ENCODE peak calls at places on chromosomes 6 and 20, in six cellular contexts. Y is T-helper 2 cell, S is neural crest cell, L is epithelial cell of esophagus, Z is stomach, B is foreskin fibroblast. P is an unnamed sample.

GRCh38 chr6:120108061-120108795 is 758.7 kb upstream of the MAN1A1 start:
- DNase-seq in L (peak), Z (no peak), Y (no peak), S (no peak), B (no peak), P (no peak)

GRCh38 chr20:18287915-18288747 is at the start of gene ZNF133:
- DNase-seq in B (peak), Y (peak), Z (peak), S (peak), L (peak), P (peak)

GRCh38 chr6:147922764-147923163 is 414.3 kb downstream of the SAMD5 start:
- DNase-seq in L (no peak), S (no peak), Y (no peak), Z (no peak), B (no peak), P (no peak)

GRCh38 chr6:19502301-19502700 is 334.9 kb upstream of the ID4 start:
- DNase-seq in Y (no peak), Z (no peak), L (no peak), B (no peak), S (no peak), P (no peak)

GRCh38 chr6:170421921-170422320 is 115.4 kb downstream of the FAM120B start:
- DNase-seq in B (no peak), L (no peak), Y (no peak), S (no peak), Z (no peak), P (no peak)

GRCh38 chr20:36591854-36592641 is 13.5 kb upstream of the RAB5IF start:
- DNase-seq in Y (peak), Z (no peak), L (peak), B (no peak), S (no peak), P (peak)

GRCh38 chr6:104698979-104699378 is 160.7 kb downstream of the HACE1 start:
- DNase-seq in S (no peak), L (no peak), Y (no peak), B (no peak), Z (no peak), P (no peak)

GRCh38 chr20:57465486-57465885 is 59.5 kb downstream of the CTCFL start:
- DNase-seq in B (no peak), L (no peak), S (no peak), Y (no peak), Z (no peak), P (no peak)

GRCh38 chr20:22763257-22763906 is 179.0 kb upstream of the FOXA2 start:
- DNase-seq in L (peak), S (no peak), Z (peak), B (no peak), Y (no peak), P (no peak)

GRCh38 chr20:8330785-8331699 is 199.0 kb downstream of the PLCB1 start:
- DNase-seq in Z (no peak), Y (no peak), B (no peak), L (no peak), S (no peak), P (no peak)

GRCh38 chr6:166955121-166955864 is 1.1 kb downstream of the RNASET2 start:
- DNase-seq in L (no peak), Y (peak), S (no peak), Z (peak), B (no peak), P (peak)

GRCh38 chr20:63748356-63749270 is 9.0 kb downstream of the SLC2A4RG start:
- DNase-seq in B (no peak), Z (no peak), L (no peak), Y (no peak), S (no peak), P (no peak)

GRCh38 chr6:91276315-91276714 is 689.4 kb upstream of the MAP3K7 start:
- DNase-seq in L (peak), B (no peak), Y (no peak), S (no peak), Z (no peak), P (peak)

GRCh38 chr6:15663057-15663638 is 320 bp upstream of the DTNBP1 start:
- DNase-seq in B (peak), Y (no peak), S (no peak), Z (no peak), L (peak), P (no peak)

GRCh38 chr6:1103945-1104623 is 207.8 kb upstream of the FOXQ1 start:
- DNase-seq in Y (no peak), B (no peak), S (no peak), Z (no peak), L (no peak), P (no peak)

GRCh38 chr6:84447651-84448050 is 220.2 kb upstream of the CEP162 start:
- DNase-seq in Y (no peak), S (no peak), B (no peak), L (no peak), Z (no peak), P (peak)

GRCh38 chr6:142478117-142478516 is 176.3 kb downstream of the ADGRG6 start:
- DNase-seq in B (peak), Y (no peak), Z (no peak), L (peak), S (no peak), P (peak)

GRCh38 chr6:26497610-26498009 is 2.5 kb upstream of the BTN1A1 start:
- DNase-seq in B (no peak), L (no peak), Z (no peak), Y (no peak), S (no peak), P (no peak)

GRCh38 chr20:61886721-61887658 is 178.7 kb downstream of the TAF4 start:
- DNase-seq in B (peak), L (peak), S (peak), Y (no peak), Z (no peak), P (peak)

GRCh38 chr6:145015739-145016558 is 719.4 kb downstream of the EPM2A start:
- DNase-seq in Y (no peak), B (peak), S (no peak), L (peak), Z (no peak), P (no peak)

GRCh38 chr20:23147964-23148720 is 62.0 kb upstream of the CD93 start:
- DNase-seq in L (peak), Y (no peak), B (peak), S (no peak), Z (peak), P (peak)

GRCh38 chr6:167799033-167799933 is 27.4 kb upstream of the AFDN start:
- DNase-seq in L (no peak), Y (no peak), Z (no peak), S (no peak), B (no peak), P (no peak)

GRCh38 chr20:33843854-33844253 is 32.7 kb downstream of the CHMP4B start:
- DNase-seq in B (no peak), L (no peak), S (no peak), Y (no peak), Z (no peak), P (peak)

GRCh38 chr6:56246544-56246940 is 838 bp downstream of the COL21A1 start:
- DNase-seq in B (no peak), Y (no peak), S (no peak), L (peak), Z (no peak), P (no peak)

GRCh38 chr6:125219451-125219942 is 65.9 kb downstream of the TPD52L1 start:
- DNase-seq in Y (no peak), Z (no peak), B (no peak), L (no peak), S (no peak), P (no peak)

GRCh38 chr6:30272032-30272431 is 54.7 kb upstream of the TRIM39 start:
- DNase-seq in S (no peak), Y (no peak), B (no peak), Z (no peak), L (no peak), P (no peak)

P was measured in K562.